ENCODE peak calls at places on chromosome 3, in four cellular contexts. K, C, X and V are unnamed samples.

GRCh38 chr3:111667621-111668239 is 72.6 kb upstream of the ZBED2 start:
- DNase-seq in K (no peak), C (peak; percentile 41), X (no peak), V (no peak)

GRCh38 chr3:187183903-187184302 is 13.4 kb upstream of the RTP1 start:
- DNase-seq in K (no peak), C (no peak), X (no peak), V (no peak)

GRCh38 chr3:13420051-13420816 is at the start of gene NUP210:
- DNase-seq in K (peak; percentile 73), C (peak; percentile 70), X (no peak), V (no peak)

GRCh38 chr3:171813897-171814460 is 3.7 kb upstream of the PLD1 start:
- DNase-seq in K (no peak), C (no peak), X (no peak), V (no peak)

GRCh38 chr3:125054436-125055164 is 1.2 kb downstream of the HEG1 start:
- DNase-seq in K (no peak), C (no peak), X (peak; percentile 45), V (peak; percentile 61)

GRCh38 chr3:30596161-30596560 is 10.2 kb upstream of the TGFBR2 start:
- DNase-seq in K (no peak), C (no peak), X (no peak), V (no peak)

GRCh38 chr3:13872451-13872850 is 7.4 kb downstream of the WNT7A start:
- DNase-seq in K (no peak), C (no peak), X (no peak), V (no peak)

GRCh38 chr3:175526609-175527280 is 667.6 kb downstream of the NAALADL2 start:
- DNase-seq in K (no peak), C (no peak), X (no peak), V (no peak)

GRCh38 chr3:74756586-74756985 is 142.1 kb upstream of the CNTN3 start:
- DNase-seq in K (no peak), C (no peak), X (no peak), V (no peak)

GRCh38 chr3:48215466-48215865 is 7.8 kb upstream of the CAMP start:
- DNase-seq in K (no peak), C (peak; percentile 14), X (no peak), V (no peak)

GRCh38 chr3:141273700-141274410 is 42.2 kb downstream of the PXYLP1 start:
- DNase-seq in K (no peak), C (no peak), X (no peak), V (no peak)

GRCh38 chr3:179666436-179667035 is 13.7 kb downstream of the USP13 start:
- DNase-seq in K (no peak), C (no peak), X (no peak), V (no peak)